ENCODE peak calls at places on chromosomes 12 and 14, in five cellular contexts. Y is GM12878, G is Peyer's patch, C is uterus, U is heart left ventricle. F is an unnamed sample. For H3K4me1, the result is how much of the 10 kb centered on the place peaks cover.

GRCh38 chr12:124236651-124237050 is 58.2 kb upstream of the RFLNA start:
- DNase-seq in Y (no peak), G (no peak), C (no peak), U (no peak), F (no peak)

GRCh38 chr12:59403259-59403932 is 192.4 kb upstream of the SLC16A7 start:
- DNase-seq in Y (no peak), G (peak), C (peak), U (peak), F (no peak)

GRCh38 chr12:104790296-104791125 is 167.6 kb downstream of the SLC41A2 start:
- DNase-seq in Y (peak), G (peak), C (peak), U (peak), F (peak)

GRCh38 chr12:118126119-118126757 is 9.7 kb upstream of the PEBP1 start:
- DNase-seq in Y (no peak), G (no peak), C (no peak), U (peak), F (peak)

GRCh38 chr14:99727096-99727870 is 43.2 kb downstream of the CYP46A1 start:
- DNase-seq in Y (no peak), G (no peak), C (no peak), U (no peak), F (peak)

GRCh38 chr14:45249847-45250575 is 3.0 kb downstream of the MIS18BP1 start:
- DNase-seq in Y (no peak), G (no peak), C (peak), U (no peak), F (no peak)

GRCh38 chr14:28709571-28710305 is 56.8 kb upstream of the FOXG1 start:
- DNase-seq in Y (no peak), G (no peak), C (no peak), U (no peak), F (no peak)

GRCh38 chr12:105522166-105522825 is 191.8 kb downstream of the C12orf75 start:
- DNase-seq in Y (no peak), G (no peak), C (no peak), U (no peak), F (no peak)

GRCh38 chr12:41212625-41213024 is 24.5 kb downstream of the PDZRN4 start:
- DNase-seq in Y (no peak), G (no peak), C (no peak), U (no peak), F (no peak)

GRCh38 chr12:75819512-75819911 is 212.1 kb downstream of the PHLDA1 start:
- DNase-seq in Y (no peak), G (no peak), C (no peak), U (no peak), F (no peak)

GRCh38 chr12:6766651-6767300 is 613 bp downstream of the PTMS start:
- DNase-seq in Y (no peak), G (peak), C (peak), U (peak), F (peak)

GRCh38 chr14:76922092-76922491 is 95.9 kb downstream of the LRRC74A start:
- DNase-seq in Y (no peak), G (no peak), C (no peak), U (no peak), F (no peak)

GRCh38 chr14:80653951-80654350 is 287.6 kb downstream of the CEP128 start:
- DNase-seq in Y (no peak), G (no peak), C (no peak), U (no peak), F (no peak)

GRCh38 chr14:70100071-70100470 is 88.7 kb downstream of the SLC8A3 start:
- DNase-seq in Y (no peak), G (no peak), C (no peak), U (no peak), F (no peak)

GRCh38 chr12:76739896-76740295 is 24.0 kb upstream of the ZDHHC17 start:
- DNase-seq in Y (no peak), G (no peak), C (no peak), U (no peak), F (no peak)

GRCh38 chr12:109998241-109998903 is 858 bp upstream of the ANKRD13A start:
- DNase-seq in Y (no peak), G (no peak), C (no peak), U (no peak), F (no peak)

DNA sequence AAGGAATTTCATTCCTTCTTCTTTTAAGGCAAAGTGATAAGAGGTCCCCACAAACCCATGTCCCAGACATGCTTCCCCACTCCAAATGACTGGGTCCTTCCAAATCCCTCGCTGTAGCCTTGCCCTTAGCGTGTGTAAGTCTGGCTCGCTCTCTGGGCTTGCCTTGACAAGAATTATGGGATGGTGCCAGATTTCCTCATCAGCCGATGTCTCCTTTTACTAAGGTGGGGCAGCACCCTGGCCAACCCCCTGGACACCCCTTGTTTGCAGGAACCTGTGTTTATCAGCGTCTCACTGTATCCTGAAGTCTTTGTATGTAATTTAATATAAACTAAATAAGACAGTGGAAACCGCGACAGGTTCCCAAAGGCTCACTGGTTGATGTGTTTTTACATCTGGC is 493.3 kb downstream of the EGLN3 start:
- DNase-seq in Y (no peak), G (no peak), C (no peak), U (no peak), F (no peak)
- H3K4me1 ChIP-seq in Y (under half), G (under half), C (under half), U (under half), F (under half)

GRCh38 chr12:64681200-64682052 is 71.1 kb downstream of the RASSF3 start:
- DNase-seq in Y (no peak), G (no peak), C (no peak), U (no peak), F (no peak)
- H3K27ac ChIP-seq in Y (peak), G (peak), C (peak), U (peak), F (peak)

DNA sequence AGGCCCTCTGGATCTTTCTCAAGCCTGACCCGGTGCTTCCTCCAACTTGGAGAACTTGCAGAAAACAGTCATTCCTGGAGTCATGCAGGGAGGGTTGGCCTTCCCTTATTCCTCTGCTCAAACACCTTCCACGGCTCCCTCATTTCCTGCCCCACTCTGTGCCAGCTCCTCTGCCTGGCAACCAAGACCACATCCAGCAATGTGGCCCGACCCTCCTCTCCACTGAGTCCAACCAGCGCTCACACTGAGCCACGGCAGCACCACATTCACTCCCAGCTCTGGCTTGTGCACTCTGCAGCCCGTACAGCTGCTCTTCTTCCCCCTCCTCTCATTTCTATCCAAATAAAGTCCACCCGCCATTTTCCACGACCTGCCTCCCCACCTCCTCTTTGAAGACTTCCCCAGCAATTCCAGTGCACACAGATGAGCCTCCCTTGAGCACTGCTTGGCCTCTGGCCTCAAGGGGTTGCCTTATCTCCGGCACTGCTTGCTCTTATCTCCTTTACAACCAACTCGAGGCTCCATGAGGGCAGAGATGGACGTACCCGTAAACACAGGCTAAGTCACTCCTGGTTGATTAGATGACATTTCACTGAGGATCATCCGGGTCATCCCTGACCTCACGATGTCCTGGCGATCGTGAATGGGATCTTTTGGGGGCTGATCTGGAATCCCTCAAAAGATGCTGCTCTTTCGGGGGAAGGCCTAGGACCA is 5.4 kb downstream of the PGF start:
- DNase-seq in Y (no peak), G (no peak), C (no peak), U (no peak), F (no peak)
- TF ChIP-seq POLR2A in Y (no peak), G (no peak), C (no peak), U (no peak), F (no peak)

GRCh38 chr12:52275686-52276085 is 1.2 kb downstream of the KRT86 start:
- DNase-seq in Y (no peak), G (no peak), C (no peak), U (no peak), F (peak)

GRCh38 chr12:52278530-52278929 is 4.1 kb downstream of the KRT86 start:
- DNase-seq in Y (no peak), G (no peak), C (no peak), U (no peak), F (no peak)

GRCh38 chr12:52278931-52279682 is 4.7 kb downstream of the KRT86 start:
- DNase-seq in Y (no peak), G (peak), C (peak), U (peak), F (peak)

GRCh38 chr12:52279683-52280318 is 5.4 kb downstream of the KRT86 start:
- DNase-seq in Y (no peak), G (no peak), C (no peak), U (no peak), F (peak)

DNA sequence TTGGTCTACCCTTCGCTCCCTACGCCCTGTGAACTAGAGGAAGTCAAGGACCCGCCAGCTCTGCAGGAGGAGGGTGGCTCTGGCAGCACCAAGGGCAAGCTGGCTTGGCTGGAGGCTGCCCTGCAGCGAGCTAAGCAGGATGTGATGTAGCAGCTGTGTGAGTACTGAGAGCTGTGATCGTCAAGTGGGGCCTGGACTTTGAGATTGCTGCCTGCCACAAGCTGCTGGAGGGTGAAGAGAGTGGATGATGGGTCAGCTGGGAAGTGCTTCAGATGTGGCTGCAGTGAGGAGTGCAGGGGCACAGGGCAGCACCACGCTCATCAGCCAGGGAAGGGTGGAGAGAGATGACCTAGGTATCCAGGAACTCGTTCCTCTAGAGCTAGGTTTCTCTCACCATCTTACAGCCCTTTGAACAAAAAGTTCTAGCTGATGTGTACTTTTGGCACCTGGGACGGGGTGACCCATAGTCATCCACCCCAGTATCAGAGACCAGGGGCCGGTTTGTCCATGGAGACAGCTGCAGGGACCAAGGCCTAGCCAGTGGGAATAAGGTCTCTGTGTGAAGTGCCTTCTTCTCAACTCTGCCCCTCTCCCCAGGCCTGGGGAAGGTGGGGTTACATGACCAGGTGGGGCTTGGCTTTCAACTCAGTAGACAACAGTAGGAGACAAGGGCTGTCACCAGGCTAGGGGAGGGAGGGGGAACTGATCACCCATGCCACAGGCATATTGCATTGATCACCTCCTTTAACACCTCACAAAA is 3.2 kb downstream of the KRT86 start:
- DNase-seq in Y (no peak), G (no peak), C (no peak), U (no peak), F (peak)
- H3K4me1 ChIP-seq in Y (under half), G (under half), C (under half), U (under half), F (under half)

F was measured in spleen.